ENCODE peak calls at places on chromosome 6, in seven cellular contexts. N is GDM1, O is C1 segment of cervical spinal cord, Z is activated T-cell treated with anti-CD3 and anti-CD28 coated beads for 1 hour, C is heart left ventricle, J is M059J, I is left colon. Q is an unnamed sample.
A peak's percentile ranks its signal among the peaks of the same experiment; 100 is the strongest.

GRCh38 chr6:31202259-31203166 is 32.0 kb upstream of the POU5F1 start:
- DNase-seq in N (peak; percentile 27), O (no peak), Z (no peak), C (no peak), J (peak; percentile 39), I (no peak), Q (no peak)

GRCh38 chr6:33610057-33610456 is 11.1 kb upstream of the ITPR3 start:
- DNase-seq in N (no peak), O (no peak), Z (no peak), C (no peak), J (peak; percentile 33), I (no peak), Q (no peak)

GRCh38 chr6:33740794-33741193 is 5.9 kb downstream of the IP6K3 start:
- DNase-seq in N (no peak), O (no peak), Z (no peak), C (no peak), J (no peak), I (no peak), Q (no peak)

GRCh38 chr6:45185403-45186251 is 142.5 kb upstream of the RUNX2 start:
- DNase-seq in N (no peak), O (no peak), Z (no peak), C (no peak), J (no peak), I (no peak), Q (no peak)

GRCh38 chr6:83891586-83891985 is 32.1 kb downstream of the CYB5R4 start:
- DNase-seq in N (no peak), O (no peak), Z (no peak), C (no peak), J (no peak), I (no peak), Q (no peak)

GRCh38 chr6:16816891-16817290 is 55.6 kb upstream of the ATXN1 start:
- DNase-seq in N (no peak), O (no peak), Z (no peak), C (no peak), J (no peak), I (no peak), Q (peak; percentile 30)

GRCh38 chr6:33571637-33572316 is 8.3 kb downstream of the BAK1 start:
- DNase-seq in N (no peak), O (no peak), Z (no peak), C (no peak), J (no peak), I (no peak), Q (no peak)

GRCh38 chr6:118892248-118893094 is 1.5 kb upstream of the ASF1A start:
- DNase-seq in N (no peak), O (no peak), Z (no peak), C (no peak), J (peak; percentile 16), I (no peak), Q (peak; percentile 28)

GRCh38 chr6:15260099-15260821 is 14.4 kb downstream of the JARID2 start:
- DNase-seq in N (no peak), O (no peak), Z (no peak), C (no peak), J (peak; percentile 84), I (no peak), Q (peak; percentile 65)

GRCh38 chr6:74368746-74369145 is 672.7 kb downstream of the CD109 start:
- DNase-seq in N (no peak), O (no peak), Z (no peak), C (no peak), J (peak; percentile 60), I (no peak), Q (peak; percentile 43)

GRCh38 chr6:44078795-44079671 is 48.2 kb downstream of the MRPL14 start:
- DNase-seq in N (no peak), O (no peak), Z (peak; percentile 54), C (peak; percentile 61), J (peak; percentile 73), I (peak; percentile 64), Q (peak; percentile 55)

GRCh38 chr6:160962835-160963623 is 28.5 kb upstream of the MAP3K4 start:
- DNase-seq in N (no peak), O (no peak), Z (no peak), C (no peak), J (no peak), I (no peak), Q (no peak)

GRCh38 chr6:43129434-43130194 is 41.5 kb upstream of the SRF start:
- DNase-seq in N (no peak), O (no peak), Z (peak; percentile 13), C (no peak), J (peak; percentile 69), I (peak; percentile 48), Q (peak; percentile 83)

GRCh38 chr6:9516207-9516606 is 898.7 kb downstream of the TFAP2A start:
- DNase-seq in N (no peak), O (no peak), Z (no peak), C (no peak), J (peak; percentile 97), I (no peak), Q (peak; percentile 82)

GRCh38 chr6:107657755-107658461 is 166.2 kb downstream of the SCML4 start:
- DNase-seq in N (no peak), O (no peak), Z (no peak), C (peak; percentile 56), J (peak; percentile 99), I (peak; percentile 60), Q (peak; percentile 40)

GRCh38 chr6:55748880-55749279 is 126.5 kb downstream of the BMP5 start:
- DNase-seq in N (no peak), O (no peak), Z (no peak), C (no peak), J (no peak), I (no peak), Q (no peak)

GRCh38 chr6:149453597-149454340 is 31.0 kb downstream of the ZC3H12D start:
- DNase-seq in N (no peak), O (no peak), Z (no peak), C (no peak), J (peak; percentile 42), I (no peak), Q (no peak)

GRCh38 chr6:134875367-134875766 is 74.5 kb downstream of the ALDH8A1 start:
- DNase-seq in N (no peak), O (no peak), Z (no peak), C (no peak), J (peak; percentile 12), I (no peak), Q (peak; percentile 21)

GRCh38 chr6:157638779-157639178 is 184.3 kb upstream of the SNX9 start:
- DNase-seq in N (no peak), O (no peak), Z (no peak), C (no peak), J (no peak), I (no peak), Q (no peak)

GRCh38 chr6:219019-219570 is 73.2 kb upstream of the DUSP22 start:
- DNase-seq in N (no peak), O (no peak), Z (no peak), C (no peak), J (no peak), I (no peak), Q (no peak)

GRCh38 chr6:75126518-75126917 is 79.3 kb downstream of the COL12A1 start:
- DNase-seq in N (no peak), O (no peak), Z (no peak), C (no peak), J (no peak), I (no peak), Q (no peak)

GRCh38 chr6:14889698-14890593 is 355.9 kb upstream of the JARID2 start:
- DNase-seq in N (no peak), O (no peak), Z (no peak), C (no peak), J (no peak), I (no peak), Q (no peak)

GRCh38 chr6:39263299-39264037 is 34.2 kb upstream of the KCNK5 start:
- DNase-seq in N (no peak), O (no peak), Z (no peak), C (no peak), J (no peak), I (no peak), Q (no peak)

GRCh38 chr6:136086686-136087085 is 163.4 kb downstream of the MTFR2 start:
- DNase-seq in N (no peak), O (no peak), Z (no peak), C (peak; percentile 40), J (no peak), I (no peak), Q (no peak)

GRCh38 chr6:93896081-93896480 is 476.7 kb upstream of the EPHA7 start:
- DNase-seq in N (no peak), O (no peak), Z (no peak), C (no peak), J (no peak), I (no peak), Q (peak; percentile 7)

GRCh38 chr6:142907017-142907470 is 37.9 kb downstream of the HIVEP2 start:
- DNase-seq in N (no peak), O (no peak), Z (no peak), C (no peak), J (no peak), I (no peak), Q (no peak)

GRCh38 chr6:30480536-30481156 is 8.7 kb upstream of the HLA-E start:
- DNase-seq in N (peak; percentile 56), O (no peak), Z (no peak), C (no peak), J (peak; percentile 43), I (no peak), Q (no peak)

GRCh38 chr6:1670711-1671462 is 61.2 kb downstream of the FOXC1 start:
- DNase-seq in N (no peak), O (no peak), Z (no peak), C (no peak), J (peak; percentile 86), I (no peak), Q (no peak)

GRCh38 chr6:117655380-117655779 is 19.9 kb upstream of the NUS1 start:
- DNase-seq in N (no peak), O (no peak), Z (no peak), C (no peak), J (no peak), I (no peak), Q (no peak)

GRCh38 chr6:99589290-99589672 is 17.4 kb upstream of the PRDM13 start:
- DNase-seq in N (no peak), O (no peak), Z (no peak), C (no peak), J (peak; percentile 3), I (no peak), Q (peak; percentile 52)

GRCh38 chr6:16494781-16495180 is 256.4 kb downstream of the GMPR start:
- DNase-seq in N (no peak), O (no peak), Z (no peak), C (no peak), J (peak; percentile 67), I (no peak), Q (no peak)

GRCh38 chr6:15776458-15776980 is 113.7 kb upstream of the DTNBP1 start:
- DNase-seq in N (no peak), O (no peak), Z (no peak), C (no peak), J (no peak), I (no peak), Q (no peak)

GRCh38 chr6:32837651-32838113 is 857 bp downstream of the TAP2 start:
- DNase-seq in N (no peak), O (no peak), Z (no peak), C (no peak), J (peak; percentile 75), I (no peak), Q (no peak)

GRCh38 chr6:34043371-34043770 is 102.5 kb downstream of the GRM4 start:
- DNase-seq in N (no peak), O (no peak), Z (no peak), C (no peak), J (no peak), I (no peak), Q (no peak)

GRCh38 chr6:5335020-5335419 is 73.7 kb downstream of the FARS2 start:
- DNase-seq in N (no peak), O (no peak), Z (no peak), C (no peak), J (no peak), I (no peak), Q (no peak)

GRCh38 chr6:147195510-147195909 is 8.7 kb upstream of the STXBP5 start:
- DNase-seq in N (no peak), O (no peak), Z (no peak), C (no peak), J (no peak), I (no peak), Q (no peak)

GRCh38 chr6:6008648-6009421 is 2.1 kb upstream of the NRN1 start:
- DNase-seq in N (no peak), O (no peak), Z (no peak), C (peak; percentile 72), J (peak; percentile 94), I (peak; percentile 56), Q (peak; percentile 66)

GRCh38 chr6:30618270-30618787 is 689 bp downstream of the MRPS18B start:
- DNase-seq in N (no peak), O (no peak), Z (no peak), C (no peak), J (no peak), I (peak; percentile 55), Q (no peak)

Q was measured in foreskin fibroblast.